ENCODE peak calls at places on chromosomes 7 and 10, in nine cellular contexts. G is activated effector memory CD4-positive, alpha-beta T cell treated with Interleukin-2 at 50 U/mL for 16 hours; V is anterior cingulate cortex; K is ELF-1; W is lower lobe of right lung; A is H7; U is CD4-positive, alpha-beta T cell; Y is NCI-H446 treated with DMSO at 0.1 percent for 48 hours; B is MCF 10A. J is an unnamed sample.

GRCh38 chr7:37354661-37355131 is 94.0 kb downstream of the ELMO1 start:
- DNase-seq in G (peak), V (peak), K (no peak), W (peak), A (no peak), U (peak), Y (no peak), B (peak), J (peak)

GRCh38 chr7:142125576-142125975 is 14.1 kb downstream of the MGAM2 start:
- DNase-seq in G (no peak), V (no peak), K (no peak), W (no peak), A (no peak), U (no peak), Y (no peak), B (no peak), J (no peak)

GRCh38 chr10:124614003-124614659 is 130.0 kb downstream of the FAM53B start:
- DNase-seq in G (no peak), V (no peak), K (no peak), W (no peak), A (no peak), U (no peak), Y (no peak), B (no peak), J (peak)

GRCh38 chr10:14378387-14378960 is 47.8 kb upstream of the FRMD4A start:
- DNase-seq in G (no peak), V (no peak), K (no peak), W (no peak), A (no peak), U (no peak), Y (no peak), B (no peak), J (no peak)

GRCh38 chr10:122301055-122301810 is 30.1 kb downstream of the BTBD16 start:
- DNase-seq in G (no peak), V (no peak), K (no peak), W (no peak), A (no peak), U (no peak), Y (no peak), B (peak), J (no peak)

GRCh38 chr10:71090330-71090729 is 122.0 kb upstream of the UNC5B start:
- DNase-seq in G (no peak), V (no peak), K (no peak), W (no peak), A (no peak), U (no peak), Y (no peak), B (no peak), J (no peak)

GRCh38 chr10:88676283-88677060 is 12.2 kb downstream of the LIPF start:
- DNase-seq in G (no peak), V (no peak), K (no peak), W (no peak), A (peak), U (no peak), Y (no peak), B (no peak), J (no peak)

GRCh38 chr10:130782467-130782866 is 529.1 kb downstream of the TCERG1L start:
- DNase-seq in G (no peak), V (no peak), K (peak), W (no peak), A (peak), U (no peak), Y (no peak), B (no peak), J (no peak)

GRCh38 chr10:73894245-73894971 is 16.5 kb upstream of the PLAU start:
- DNase-seq in G (no peak), V (no peak), K (no peak), W (no peak), A (no peak), U (no peak), Y (no peak), B (peak), J (no peak)

GRCh38 chr10:132104471-132105301 is 38.9 kb downstream of the JAKMIP3 start:
- DNase-seq in G (no peak), V (no peak), K (no peak), W (peak), A (peak), U (no peak), Y (no peak), B (no peak), J (no peak)

GRCh38 chr10:133009218-133009954 is 67.0 kb upstream of the CFAP46 start:
- DNase-seq in G (no peak), V (no peak), K (peak), W (peak), A (peak), U (no peak), Y (no peak), B (no peak), J (no peak)

GRCh38 chr10:72426982-72427381 is 72.3 kb upstream of the DNAJB12 start:
- DNase-seq in G (no peak), V (peak), K (peak), W (no peak), A (peak), U (no peak), Y (peak), B (no peak), J (no peak)

GRCh38 chr7:152383341-152384234 is 52.2 kb downstream of the KMT2C start:
- DNase-seq in G (no peak), V (no peak), K (no peak), W (no peak), A (no peak), U (no peak), Y (no peak), B (peak), J (no peak)

GRCh38 chr10:80443531-80443974 is 10.6 kb upstream of the TSPAN14 start:
- DNase-seq in G (no peak), V (no peak), K (peak), W (no peak), A (no peak), U (no peak), Y (peak), B (peak), J (no peak)

GRCh38 chr7:151792011-151792410 is 84.9 kb downstream of the PRKAG2 start:
- DNase-seq in G (no peak), V (no peak), K (no peak), W (peak), A (peak), U (no peak), Y (no peak), B (no peak), J (no peak)

GRCh38 chr7:73894851-73895441 is 34.0 kb downstream of the TMEM270 start:
- DNase-seq in G (no peak), V (no peak), K (peak), W (peak), A (peak), U (no peak), Y (peak), B (peak), J (no peak)

GRCh38 chr7:82362129-82362528 is 81.4 kb downstream of the CACNA2D1 start:
- DNase-seq in G (no peak), V (no peak), K (no peak), W (no peak), A (no peak), U (no peak), Y (no peak), B (no peak), J (no peak)

J was measured in activated naive CD8-positive, alpha-beta T cell treated with anti-CD3 and anti-CD28 coated beads for 36 hours.